ENCODE peak calls at places on chromosomes 4 and X, in nine cellular contexts. B, M, Q, Y, R, C, H, T and X are unnamed samples.

GRCh38 chr4:183722738-183723560 is 63.9 kb downstream of the TRAPPC11 start:
- DNase-seq in B (peak), M (peak), Q (no peak), Y (no peak), R (peak), C (peak), H (peak), T (peak), X (peak)

GRCh38 chr4:141676087-141676486 is 39.7 kb downstream of the IL15 start:
- DNase-seq in B (no peak), M (no peak), Q (no peak), Y (no peak), R (no peak), C (no peak), H (no peak), T (no peak), X (no peak)

GRCh38 chr4:142581891-142582290 is 264.2 kb downstream of the INPP4B start:
- DNase-seq in B (no peak), M (no peak), Q (no peak), Y (no peak), R (no peak), C (no peak), H (no peak), T (no peak), X (no peak)

GRCh38 chr4:8159522-8160232 is 1.1 kb upstream of the ABLIM2 start:
- DNase-seq in B (no peak), M (no peak), Q (no peak), Y (no peak), R (no peak), C (peak), H (no peak), T (no peak), X (no peak)

GRCh38 chr4:139740531-139741041 is 75.0 kb downstream of the MGST2 start:
- DNase-seq in B (peak), M (no peak), Q (no peak), Y (peak), R (no peak), C (peak), H (no peak), T (peak), X (peak)

GRCh38 chr4:181613210-181613609 is 630.0 kb upstream of the TENM3 start:
- DNase-seq in B (no peak), M (no peak), Q (no peak), Y (no peak), R (no peak), C (no peak), H (no peak), T (no peak), X (peak)

GRCh38 chrX:48741834-48742233 is 19.7 kb upstream of the GLOD5 start:
- DNase-seq in B (no peak), M (no peak), Q (no peak), Y (no peak), R (no peak), C (no peak), H (no peak), T (no peak), X (no peak)

GRCh38 chrX:105552395-105552794 is 269.9 kb upstream of the NRK start:
- DNase-seq in B (no peak), M (no peak), Q (no peak), Y (peak), R (no peak), C (no peak), H (no peak), T (no peak), X (no peak)

GRCh38 chrX:48958635-48959094 is 1.3 kb upstream of the OTUD5 start:
- DNase-seq in B (peak), M (no peak), Q (no peak), Y (no peak), R (no peak), C (no peak), H (peak), T (no peak), X (peak)